ENCODE peak calls at places on chromosomes 7 and 10, in four cellular contexts. One of them, this sample, is unnamed.

GRCh38 chr10:92689663-92690210 is at the start of gene HHEX:
- DNase-seq in ELF-1: no peak
- DNase-seq in neural progenitor cell: peak
- DNase-seq in activated T-helper 1 cell treated with Interleukin-2 at 50 U/mL for 16 hours: no peak
- DNase-seq in this sample: peak

GRCh38 chr10:70090951-70091350 is 38.3 kb downstream of the MACROH2A2 start:
- DNase-seq in neural progenitor cell: no peak
- DNase-seq in activated T-helper 1 cell treated with Interleukin-2 at 50 U/mL for 16 hours: no peak
- DNase-seq in ELF-1: no peak
- DNase-seq in this sample: no peak

GRCh38 chr7:152338553-152338952 is 97.2 kb downstream of the KMT2C start:
- DNase-seq in activated T-helper 1 cell treated with Interleukin-2 at 50 U/mL for 16 hours: no peak
- DNase-seq in neural progenitor cell: no peak
- DNase-seq in ELF-1: no peak
- DNase-seq in this sample: no peak

GRCh38 chr10:22611425-22612111 is 102.8 kb downstream of the PIP4K2A start:
- DNase-seq in activated T-helper 1 cell treated with Interleukin-2 at 50 U/mL for 16 hours: peak
- DNase-seq in neural progenitor cell: no peak
- DNase-seq in ELF-1: no peak
- DNase-seq in this sample: no peak

GRCh38 chr10:71203716-71204115 is 8.7 kb upstream of the UNC5B start:
- DNase-seq in neural progenitor cell: no peak
- DNase-seq in activated T-helper 1 cell treated with Interleukin-2 at 50 U/mL for 16 hours: no peak
- DNase-seq in ELF-1: no peak
- DNase-seq in this sample: no peak

GRCh38 chr10:106573106-106573505 is 591.4 kb downstream of the SORCS1 start:
- DNase-seq in ELF-1: no peak
- DNase-seq in activated T-helper 1 cell treated with Interleukin-2 at 50 U/mL for 16 hours: no peak
- DNase-seq in neural progenitor cell: no peak
- DNase-seq in this sample: no peak

GRCh38 chr10:124016795-124017375 is 76.5 kb downstream of the CHST15 start:
- DNase-seq in activated T-helper 1 cell treated with Interleukin-2 at 50 U/mL for 16 hours: no peak
- DNase-seq in neural progenitor cell: no peak
- DNase-seq in ELF-1: no peak
- DNase-seq in this sample: no peak

GRCh38 chr7:28573059-28573553 is 160.8 kb downstream of the CREB5 start:
- DNase-seq in ELF-1: no peak
- DNase-seq in neural progenitor cell: no peak
- DNase-seq in activated T-helper 1 cell treated with Interleukin-2 at 50 U/mL for 16 hours: no peak
- DNase-seq in this sample: no peak

GRCh38 chr10:3136336-3136735 is 36.2 kb downstream of the PITRM1 start:
- DNase-seq in activated T-helper 1 cell treated with Interleukin-2 at 50 U/mL for 16 hours: no peak
- DNase-seq in ELF-1: no peak
- DNase-seq in neural progenitor cell: no peak
- DNase-seq in this sample: no peak

GRCh38 chr7:113143486-113144257 is 25.3 kb upstream of the SMIM30 start:
- DNase-seq in activated T-helper 1 cell treated with Interleukin-2 at 50 U/mL for 16 hours: no peak
- DNase-seq in neural progenitor cell: no peak
- DNase-seq in ELF-1: no peak
- DNase-seq in this sample: no peak

This sample was measured in H7.